ENCODE peak calls at places on chromosome 17, in nine cellular contexts. One of them, this sample, is unnamed.

GRCh38 chr17:75843577-75844529 is at the start of gene UNC13D:
- DNase-seq in upper lobe of left lung: peak
- DNase-seq in transverse colon: peak
- DNase-seq in uterus: no peak
- DNase-seq in cardiac muscle cell: no peak
- DNase-seq in CD8-positive, alpha-beta T cell: peak
- DNase-seq in tibial nerve: no peak
- DNase-seq in tibial artery: no peak
- DNase-seq in stomach: peak
- DNase-seq in this sample: no peak

GRCh38 chr17:7878234-7878633 is 10.4 kb upstream of the CHD3 start:
- DNase-seq in upper lobe of left lung: no peak
- DNase-seq in transverse colon: no peak
- DNase-seq in uterus: no peak
- DNase-seq in cardiac muscle cell: no peak
- DNase-seq in CD8-positive, alpha-beta T cell: no peak
- DNase-seq in tibial nerve: no peak
- DNase-seq in tibial artery: no peak
- DNase-seq in stomach: no peak
- DNase-seq in this sample: no peak

GRCh38 chr17:74361613-74362391 is at the start of gene BTBD17:
- DNase-seq in upper lobe of left lung: peak
- DNase-seq in transverse colon: peak
- DNase-seq in uterus: peak
- DNase-seq in cardiac muscle cell: peak
- DNase-seq in CD8-positive, alpha-beta T cell: no peak
- DNase-seq in tibial nerve: peak
- DNase-seq in tibial artery: no peak
- DNase-seq in stomach: peak
- DNase-seq in this sample: peak

GRCh38 chr17:64477849-64478248 is 19.0 kb downstream of the POLG2 start:
- DNase-seq in upper lobe of left lung: no peak
- DNase-seq in transverse colon: no peak
- DNase-seq in uterus: no peak
- DNase-seq in cardiac muscle cell: no peak
- DNase-seq in CD8-positive, alpha-beta T cell: no peak
- DNase-seq in tibial nerve: no peak
- DNase-seq in tibial artery: no peak
- DNase-seq in stomach: no peak
- DNase-seq in this sample: no peak

GRCh38 chr17:6638046-6638908 is 2.2 kb downstream of the KIAA0753 start:
- DNase-seq in upper lobe of left lung: peak
- DNase-seq in transverse colon: no peak
- DNase-seq in uterus: no peak
- DNase-seq in cardiac muscle cell: no peak
- DNase-seq in CD8-positive, alpha-beta T cell: no peak
- DNase-seq in tibial nerve: no peak
- DNase-seq in tibial artery: peak
- DNase-seq in stomach: no peak
- DNase-seq in this sample: no peak

GRCh38 chr17:8173056-8173870 is 2.9 kb downstream of the TMEM107 start:
- DNase-seq in upper lobe of left lung: no peak
- DNase-seq in transverse colon: peak
- DNase-seq in uterus: peak
- DNase-seq in cardiac muscle cell: peak
- DNase-seq in CD8-positive, alpha-beta T cell: no peak
- DNase-seq in tibial nerve: peak
- DNase-seq in tibial artery: peak
- DNase-seq in stomach: peak
- DNase-seq in this sample: peak

GRCh38 chr17:41492771-41493170 is 3.1 kb upstream of the KRT36 start:
- DNase-seq in upper lobe of left lung: no peak
- DNase-seq in transverse colon: peak
- DNase-seq in uterus: no peak
- DNase-seq in cardiac muscle cell: peak
- DNase-seq in CD8-positive, alpha-beta T cell: no peak
- DNase-seq in tibial nerve: no peak
- DNase-seq in tibial artery: no peak
- DNase-seq in stomach: no peak
- DNase-seq in this sample: no peak

GRCh38 chr17:43449470-43450202 is 34.1 kb upstream of the DHX8 start:
- DNase-seq in upper lobe of left lung: no peak
- DNase-seq in transverse colon: no peak
- DNase-seq in uterus: no peak
- DNase-seq in cardiac muscle cell: no peak
- DNase-seq in CD8-positive, alpha-beta T cell: no peak
- DNase-seq in tibial nerve: no peak
- DNase-seq in tibial artery: no peak
- DNase-seq in stomach: peak
- DNase-seq in this sample: peak

GRCh38 chr17:31490019-31490383 is 98.5 kb downstream of the RAB11FIP4 start:
- DNase-seq in upper lobe of left lung: no peak
- DNase-seq in transverse colon: no peak
- DNase-seq in uterus: no peak
- DNase-seq in cardiac muscle cell: no peak
- DNase-seq in CD8-positive, alpha-beta T cell: no peak
- DNase-seq in tibial nerve: no peak
- DNase-seq in tibial artery: no peak
- DNase-seq in stomach: no peak
- DNase-seq in this sample: no peak

GRCh38 chr17:2758870-2759269 is 9.4 kb upstream of the CCDC92B start:
- DNase-seq in upper lobe of left lung: no peak
- DNase-seq in transverse colon: no peak
- DNase-seq in uterus: no peak
- DNase-seq in cardiac muscle cell: no peak
- DNase-seq in CD8-positive, alpha-beta T cell: no peak
- DNase-seq in tibial nerve: no peak
- DNase-seq in tibial artery: no peak
- DNase-seq in stomach: no peak
- DNase-seq in this sample: no peak

GRCh38 chr17:67759355-67760171 is 41.8 kb downstream of the NOL11 start:
- DNase-seq in upper lobe of left lung: no peak
- DNase-seq in transverse colon: peak
- DNase-seq in uterus: no peak
- DNase-seq in cardiac muscle cell: no peak
- DNase-seq in CD8-positive, alpha-beta T cell: no peak
- DNase-seq in tibial nerve: no peak
- DNase-seq in tibial artery: no peak
- DNase-seq in stomach: no peak
- DNase-seq in this sample: peak

GRCh38 chr17:67628580-67629013 is 89.1 kb upstream of the NOL11 start:
- DNase-seq in upper lobe of left lung: no peak
- DNase-seq in transverse colon: no peak
- DNase-seq in uterus: no peak
- DNase-seq in cardiac muscle cell: no peak
- DNase-seq in CD8-positive, alpha-beta T cell: no peak
- DNase-seq in tibial nerve: no peak
- DNase-seq in tibial artery: no peak
- DNase-seq in stomach: peak
- DNase-seq in this sample: peak

GRCh38 chr17:32445075-32445427 is 741 bp downstream of the PSMD11 start:
- DNase-seq in upper lobe of left lung: no peak
- DNase-seq in transverse colon: peak
- DNase-seq in uterus: no peak
- DNase-seq in cardiac muscle cell: peak
- DNase-seq in CD8-positive, alpha-beta T cell: no peak
- DNase-seq in tibial nerve: no peak
- DNase-seq in tibial artery: no peak
- DNase-seq in stomach: peak
- DNase-seq in this sample: peak

GRCh38 chr17:63095879-63096278 is 129.8 kb downstream of the TANC2 start:
- DNase-seq in upper lobe of left lung: no peak
- DNase-seq in transverse colon: no peak
- DNase-seq in uterus: no peak
- DNase-seq in cardiac muscle cell: no peak
- DNase-seq in CD8-positive, alpha-beta T cell: no peak
- DNase-seq in tibial nerve: no peak
- DNase-seq in tibial artery: no peak
- DNase-seq in stomach: no peak
- DNase-seq in this sample: peak

GRCh38 chr17:82436601-82437324 is 13.8 kb downstream of the CYBC1 start:
- DNase-seq in upper lobe of left lung: peak
- DNase-seq in transverse colon: no peak
- DNase-seq in uterus: peak
- DNase-seq in cardiac muscle cell: no peak
- DNase-seq in CD8-positive, alpha-beta T cell: no peak
- DNase-seq in tibial nerve: no peak
- DNase-seq in tibial artery: no peak
- DNase-seq in stomach: peak
- DNase-seq in this sample: no peak
- H3K27ac ChIP-seq in upper lobe of left lung: no peak
- H3K27ac ChIP-seq in transverse colon: no peak
- H3K27ac ChIP-seq in uterus: no peak
- H3K27ac ChIP-seq in cardiac muscle cell: no peak
- H3K27ac ChIP-seq in CD8-positive, alpha-beta T cell: no peak
- H3K27ac ChIP-seq in tibial nerve: no peak
- H3K27ac ChIP-seq in tibial artery: no peak
- H3K27ac ChIP-seq in stomach: no peak
- H3K27ac ChIP-seq in this sample: no peak

GRCh38 chr17:77610980-77611641 is 347.4 kb upstream of the TNRC6C start:
- DNase-seq in upper lobe of left lung: no peak
- DNase-seq in transverse colon: no peak
- DNase-seq in uterus: peak
- DNase-seq in cardiac muscle cell: no peak
- DNase-seq in CD8-positive, alpha-beta T cell: no peak
- DNase-seq in tibial nerve: no peak
- DNase-seq in tibial artery: no peak
- DNase-seq in stomach: no peak
- DNase-seq in this sample: peak

GRCh38 chr17:77611791-77612466 is 346.6 kb upstream of the TNRC6C start:
- DNase-seq in upper lobe of left lung: no peak
- DNase-seq in transverse colon: no peak
- DNase-seq in uterus: no peak
- DNase-seq in cardiac muscle cell: no peak
- DNase-seq in CD8-positive, alpha-beta T cell: no peak
- DNase-seq in tibial nerve: no peak
- DNase-seq in tibial artery: no peak
- DNase-seq in stomach: no peak
- DNase-seq in this sample: no peak

GRCh38 chr17:77608431-77608830 is 350.1 kb upstream of the TNRC6C start:
- DNase-seq in upper lobe of left lung: no peak
- DNase-seq in transverse colon: no peak
- DNase-seq in uterus: no peak
- DNase-seq in cardiac muscle cell: no peak
- DNase-seq in CD8-positive, alpha-beta T cell: no peak
- DNase-seq in tibial nerve: no peak
- DNase-seq in tibial artery: no peak
- DNase-seq in stomach: no peak
- DNase-seq in this sample: no peak

GRCh38 chr17:77609553-77610517 is 348.7 kb upstream of the TNRC6C start:
- DNase-seq in upper lobe of left lung: no peak
- DNase-seq in transverse colon: peak
- DNase-seq in uterus: peak
- DNase-seq in cardiac muscle cell: no peak
- DNase-seq in CD8-positive, alpha-beta T cell: peak
- DNase-seq in tibial nerve: no peak
- DNase-seq in tibial artery: peak
- DNase-seq in stomach: no peak
- DNase-seq in this sample: peak

DNA sequence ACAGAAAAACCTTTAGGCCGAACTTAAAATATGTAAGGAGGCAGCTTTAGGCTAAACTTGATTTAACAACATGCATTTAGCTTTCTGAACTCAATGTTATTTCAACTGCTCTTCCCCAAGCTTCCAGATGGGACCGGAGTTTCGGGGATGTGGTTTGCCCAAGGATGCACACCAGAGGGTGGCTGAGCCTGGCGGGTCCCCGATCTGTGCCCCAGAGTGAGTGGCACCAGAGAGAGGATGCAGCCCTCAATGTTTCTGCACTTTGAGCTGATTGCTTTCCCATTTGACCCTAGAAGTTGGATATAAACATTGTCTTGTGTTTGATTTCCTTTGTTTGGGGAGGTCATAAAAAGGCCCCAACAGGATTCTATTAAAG is 348.0 kb upstream of the TNRC6C start:
- DNase-seq in upper lobe of left lung: no peak
- DNase-seq in transverse colon: no peak
- DNase-seq in uterus: no peak
- DNase-seq in cardiac muscle cell: no peak
- DNase-seq in CD8-positive, alpha-beta T cell: no peak
- DNase-seq in tibial nerve: no peak
- DNase-seq in tibial artery: no peak
- DNase-seq in stomach: no peak
- DNase-seq in this sample: no peak
- H3K4me3 ChIP-seq in upper lobe of left lung: peak
- H3K4me3 ChIP-seq in transverse colon: no peak
- H3K4me3 ChIP-seq in uterus: no peak
- H3K4me3 ChIP-seq in cardiac muscle cell: no peak
- H3K4me3 ChIP-seq in CD8-positive, alpha-beta T cell: peak
- H3K4me3 ChIP-seq in tibial nerve: no peak
- H3K4me3 ChIP-seq in tibial artery: peak
- H3K4me3 ChIP-seq in stomach: no peak
- H3K4me3 ChIP-seq in this sample: peak

DNA sequence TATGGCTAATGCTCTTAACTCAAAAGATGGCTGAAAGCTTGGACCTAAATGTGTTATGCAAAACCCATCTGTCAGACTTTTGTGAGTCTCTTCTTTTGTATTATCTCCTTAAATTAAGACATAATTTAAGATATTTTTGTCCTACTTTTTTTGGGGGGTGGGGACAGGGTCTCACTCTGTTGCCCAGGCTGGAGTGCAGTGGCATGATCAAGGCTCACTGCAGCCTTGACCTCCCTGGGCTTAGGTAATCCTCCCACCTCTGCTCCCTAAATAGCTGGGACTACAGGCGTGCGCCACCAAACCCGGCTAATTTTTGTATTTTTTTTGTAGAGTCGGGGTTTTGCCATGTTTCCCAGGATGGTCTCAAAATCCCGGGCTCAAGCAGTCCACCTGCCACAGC is 7.1 kb downstream of the CLTC start:
- DNase-seq in upper lobe of left lung: no peak
- DNase-seq in transverse colon: no peak
- DNase-seq in uterus: no peak
- DNase-seq in cardiac muscle cell: no peak
- DNase-seq in CD8-positive, alpha-beta T cell: no peak
- DNase-seq in tibial nerve: no peak
- DNase-seq in tibial artery: no peak
- DNase-seq in stomach: no peak
- DNase-seq in this sample: no peak
- H3K27ac ChIP-seq in upper lobe of left lung: peak
- H3K27ac ChIP-seq in transverse colon: peak
- H3K27ac ChIP-seq in uterus: no peak
- H3K27ac ChIP-seq in cardiac muscle cell: no peak
- H3K27ac ChIP-seq in CD8-positive, alpha-beta T cell: no peak
- H3K27ac ChIP-seq in tibial nerve: no peak
- H3K27ac ChIP-seq in tibial artery: no peak
- H3K27ac ChIP-seq in stomach: peak
- H3K27ac ChIP-seq in this sample: peak

DNA sequence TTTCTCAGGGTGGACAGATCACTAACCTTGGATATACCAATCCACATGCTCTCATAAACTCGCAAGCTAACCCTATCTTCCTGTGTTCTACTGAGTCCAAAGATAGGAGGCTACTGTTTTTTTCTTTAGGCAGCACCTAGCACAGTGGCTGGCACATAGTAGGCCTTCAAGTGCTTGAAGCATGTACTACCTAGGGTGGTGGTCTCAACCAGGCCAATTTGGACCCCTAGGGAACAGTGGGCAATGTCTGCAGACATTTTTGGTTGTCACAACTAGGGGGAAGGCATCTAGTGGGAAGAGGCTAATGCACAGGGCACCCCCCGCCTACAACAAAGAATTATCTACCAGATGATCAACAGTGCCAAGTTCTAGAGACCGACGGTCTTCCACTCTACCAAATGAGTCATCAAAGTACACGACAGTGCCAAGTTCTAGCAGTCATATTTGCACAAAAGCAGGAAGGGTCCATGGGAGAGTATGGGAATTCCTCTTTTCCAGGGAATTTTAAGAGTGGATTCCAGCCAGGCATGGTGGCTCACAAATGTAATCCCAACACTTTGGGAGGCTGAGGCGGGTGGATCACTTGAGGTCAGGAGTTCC is 390.3 kb downstream of the SLC39A11 start:
- DNase-seq in upper lobe of left lung: no peak
- DNase-seq in transverse colon: no peak
- DNase-seq in uterus: no peak
- DNase-seq in cardiac muscle cell: no peak
- DNase-seq in CD8-positive, alpha-beta T cell: no peak
- DNase-seq in tibial nerve: no peak
- DNase-seq in tibial artery: no peak
- DNase-seq in stomach: no peak
- DNase-seq in this sample: peak
- H3K4me3 ChIP-seq in upper lobe of left lung: no peak
- H3K4me3 ChIP-seq in transverse colon: no peak
- H3K4me3 ChIP-seq in uterus: no peak
- H3K4me3 ChIP-seq in cardiac muscle cell: no peak
- H3K4me3 ChIP-seq in CD8-positive, alpha-beta T cell: no peak
- H3K4me3 ChIP-seq in tibial nerve: no peak
- H3K4me3 ChIP-seq in tibial artery: no peak
- H3K4me3 ChIP-seq in stomach: no peak
- H3K4me3 ChIP-seq in this sample: no peak